ENCODE peak calls at places on chromosomes 2 and 18, in four cellular contexts. D, J, L and K are unnamed samples.

GRCh38 chr2:3498783-3499394 is 20.4 kb downstream of the ADI1 start:
- DNase-seq in D (no peak), J (no peak), L (no peak), K (no peak)

GRCh38 chr18:78977627-78978271 is 1.9 kb upstream of the SALL3 start:
- DNase-seq in D (no peak), J (no peak), L (no peak), K (no peak)

GRCh38 chr2:98454500-98455235 is 10.0 kb downstream of the INPP4A start:
- DNase-seq in L (no peak), D (no peak), J (no peak), K (peak)

GRCh38 chr2:39470580-39470979 is 33.5 kb upstream of the MAP4K3 start:
- DNase-seq in L (no peak), J (no peak), D (no peak), K (no peak)

GRCh38 chr18:46068763-46069162 is 3.3 kb downstream of the PSTPIP2 start:
- DNase-seq in L (no peak), J (no peak), D (no peak), K (no peak)

GRCh38 chr2:237205111-237205541 is 119.4 kb downstream of the COPS8 start:
- DNase-seq in D (peak), L (no peak), J (no peak), K (no peak)

GRCh38 chr2:134466141-134466540 is 212.3 kb downstream of the MGAT5 start:
- DNase-seq in J (peak), L (no peak), D (no peak), K (no peak)

GRCh38 chr2:199315299-199316179 is 142.2 kb downstream of the SATB2 start:
- DNase-seq in D (peak), L (no peak), J (no peak), K (no peak)

GRCh38 chr2:12697617-12698016 is 19.1 kb upstream of the TRIB2 start:
- DNase-seq in J (no peak), L (no peak), D (no peak), K (no peak)

GRCh38 chr2:44759823-44760222 is 181.7 kb upstream of the SIX3 start:
- DNase-seq in L (no peak), J (no peak), D (no peak), K (no peak)

GRCh38 chr2:43343573-43344304 is 117.3 kb upstream of the ZFP36L2 start:
- DNase-seq in J (no peak), D (peak), L (no peak), K (peak)

GRCh38 chr2:74011246-74011645 is 26.5 kb downstream of the TET3 start:
- DNase-seq in L (no peak), D (no peak), J (no peak), K (no peak)

GRCh38 chr2:24423095-24423494 is 62.8 kb upstream of the ITSN2 start:
- DNase-seq in D (no peak), L (no peak), J (no peak), K (no peak)

GRCh38 chr2:189128961-189129360 is 50.6 kb downstream of the COL5A2 start:
- DNase-seq in D (peak), J (no peak), L (no peak), K (no peak)

GRCh38 chr2:44928660-44929471 is 12.6 kb upstream of the SIX3 start:
- DNase-seq in J (no peak), L (no peak), D (no peak), K (no peak)

GRCh38 chr2:160085662-160086061 is 23.2 kb upstream of the PLA2R1 start:
- DNase-seq in L (no peak), J (no peak), D (no peak), K (no peak)

GRCh38 chr2:45275235-45275805 is 266.1 kb upstream of the SIX2 start:
- DNase-seq in L (no peak), D (no peak), J (no peak), K (no peak)

GRCh38 chr18:58496937-58497336 is 132.0 kb downstream of the ALPK2 start:
- DNase-seq in D (no peak), L (no peak), J (no peak), K (no peak)

GRCh38 chr18:33578371-33579146 is 540 bp downstream of the ASXL3 start:
- DNase-seq in L (peak), J (no peak), D (no peak), K (peak)

GRCh38 chr2:171404258-171404657 is 29.5 kb downstream of the METTL8 start:
- DNase-seq in J (no peak), L (no peak), D (peak), K (no peak)

GRCh38 chr18:56869189-56869777 is 218.1 kb downstream of the WDR7 start:
- DNase-seq in J (peak), L (no peak), D (peak), K (no peak)

GRCh38 chr2:230714122-230714453 is 1.4 kb downstream of the CAB39 start:
- DNase-seq in D (peak), L (no peak), J (no peak), K (no peak)